ENCODE peak calls at places on chromosome 14, in ten cellular contexts. One of them, this sample, is unnamed. For H3K27me3, the result is how much of the 10 kb centered on the place peaks cover.

GRCh38 chr14:90897022-90897421 is 80.8 kb upstream of the TTC7B start:
- DNase-seq in K562: no peak
- DNase-seq in tibial nerve: no peak
- DNase-seq in sigmoid colon: no peak
- DNase-seq in upper lobe of left lung: no peak
- DNase-seq in ovary: no peak
- DNase-seq in heart left ventricle: no peak
- DNase-seq in uterus: no peak
- DNase-seq in IMR-90: no peak
- DNase-seq in stomach: no peak
- DNase-seq in this sample: no peak

GRCh38 chr14:81331229-81332026 is 68.7 kb downstream of the STON2 start:
- DNase-seq in tibial nerve: no peak
- DNase-seq in stomach: no peak
- DNase-seq in upper lobe of left lung: no peak
- DNase-seq in heart left ventricle: no peak
- DNase-seq in sigmoid colon: no peak
- DNase-seq in uterus: no peak
- DNase-seq in ovary: no peak
- DNase-seq in K562: no peak
- DNase-seq in IMR-90: no peak
- DNase-seq in this sample: no peak

GRCh38 chr14:67420102-67420739 is 8.3 kb upstream of the PLEK2 start:
- DNase-seq in uterus: no peak
- DNase-seq in K562: peak
- DNase-seq in ovary: no peak
- DNase-seq in heart left ventricle: no peak
- DNase-seq in sigmoid colon: peak
- DNase-seq in upper lobe of left lung: no peak
- DNase-seq in tibial nerve: no peak
- DNase-seq in IMR-90: no peak
- DNase-seq in stomach: no peak
- DNase-seq in this sample: no peak

GRCh38 chr14:47300801-47301200 is 374.6 kb downstream of the MDGA2 start:
- DNase-seq in K562: no peak
- DNase-seq in upper lobe of left lung: no peak
- DNase-seq in heart left ventricle: no peak
- DNase-seq in uterus: no peak
- DNase-seq in IMR-90: no peak
- DNase-seq in ovary: no peak
- DNase-seq in tibial nerve: no peak
- DNase-seq in sigmoid colon: no peak
- DNase-seq in stomach: no peak
- DNase-seq in this sample: no peak

GRCh38 chr14:99590746-99591555 is 13.1 kb downstream of the CCDC85C start:
- DNase-seq in K562: no peak
- DNase-seq in stomach: no peak
- DNase-seq in IMR-90: peak
- DNase-seq in uterus: peak
- DNase-seq in upper lobe of left lung: no peak
- DNase-seq in tibial nerve: no peak
- DNase-seq in sigmoid colon: peak
- DNase-seq in heart left ventricle: no peak
- DNase-seq in ovary: no peak
- DNase-seq in this sample: no peak

GRCh38 chr14:50943943-50944646 is at the start of gene PYGL:
- DNase-seq in uterus: peak
- DNase-seq in heart left ventricle: peak
- DNase-seq in stomach: peak
- DNase-seq in tibial nerve: peak
- DNase-seq in IMR-90: peak
- DNase-seq in upper lobe of left lung: peak
- DNase-seq in K562: peak
- DNase-seq in sigmoid colon: peak
- DNase-seq in ovary: peak
- DNase-seq in this sample: no peak

GRCh38 chr14:66495214-66496098 is 9.3 kb downstream of the CCDC196 start:
- DNase-seq in upper lobe of left lung: peak
- DNase-seq in uterus: peak
- DNase-seq in IMR-90: peak
- DNase-seq in sigmoid colon: peak
- DNase-seq in stomach: peak
- DNase-seq in heart left ventricle: peak
- DNase-seq in tibial nerve: no peak
- DNase-seq in K562: peak
- DNase-seq in ovary: peak
- DNase-seq in this sample: peak

GRCh38 chr14:45057881-45058364 is 26.0 kb upstream of the PRPF39 start:
- DNase-seq in uterus: no peak
- DNase-seq in stomach: no peak
- DNase-seq in IMR-90: no peak
- DNase-seq in ovary: no peak
- DNase-seq in K562: no peak
- DNase-seq in tibial nerve: no peak
- DNase-seq in heart left ventricle: no peak
- DNase-seq in upper lobe of left lung: no peak
- DNase-seq in sigmoid colon: no peak
- DNase-seq in this sample: no peak

GRCh38 chr14:29838752-29839151 is 88.9 kb downstream of the PRKD1 start:
- DNase-seq in K562: no peak
- DNase-seq in sigmoid colon: no peak
- DNase-seq in ovary: no peak
- DNase-seq in IMR-90: no peak
- DNase-seq in stomach: no peak
- DNase-seq in tibial nerve: no peak
- DNase-seq in upper lobe of left lung: no peak
- DNase-seq in uterus: no peak
- DNase-seq in heart left ventricle: no peak
- DNase-seq in this sample: no peak

GRCh38 chr14:29832042-29832441 is 95.6 kb downstream of the PRKD1 start:
- DNase-seq in stomach: no peak
- DNase-seq in K562: no peak
- DNase-seq in sigmoid colon: no peak
- DNase-seq in IMR-90: no peak
- DNase-seq in heart left ventricle: no peak
- DNase-seq in uterus: no peak
- DNase-seq in tibial nerve: no peak
- DNase-seq in upper lobe of left lung: no peak
- DNase-seq in ovary: no peak
- DNase-seq in this sample: no peak

GRCh38 chr14:29842228-29842627 is 85.4 kb downstream of the PRKD1 start:
- DNase-seq in IMR-90: no peak
- DNase-seq in sigmoid colon: no peak
- DNase-seq in upper lobe of left lung: no peak
- DNase-seq in K562: no peak
- DNase-seq in uterus: no peak
- DNase-seq in heart left ventricle: no peak
- DNase-seq in ovary: no peak
- DNase-seq in stomach: no peak
- DNase-seq in tibial nerve: no peak
- DNase-seq in this sample: no peak

DNA sequence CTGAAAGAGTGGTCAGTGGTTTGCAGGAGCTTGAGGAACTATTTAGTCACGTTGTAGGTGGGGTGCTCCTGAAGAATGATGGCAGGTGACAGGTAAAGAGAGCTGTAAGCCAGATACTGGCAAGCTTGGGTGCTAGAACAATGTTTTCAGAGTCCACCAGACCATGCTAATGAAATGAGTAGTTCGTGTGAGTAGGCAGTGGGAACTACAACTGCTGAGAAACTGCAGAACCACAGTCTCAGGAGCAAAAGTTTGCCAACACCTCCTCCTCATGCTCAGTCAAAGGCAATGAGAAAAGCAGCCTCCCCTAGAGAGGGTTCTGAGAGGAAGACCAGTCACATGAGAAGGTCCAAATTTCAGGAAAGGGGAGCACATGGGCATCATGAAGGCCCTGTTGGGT is 91.3 kb downstream of the PRKD1 start:
- DNase-seq in K562: no peak
- DNase-seq in upper lobe of left lung: no peak
- DNase-seq in ovary: no peak
- DNase-seq in IMR-90: no peak
- DNase-seq in uterus: no peak
- DNase-seq in stomach: no peak
- DNase-seq in heart left ventricle: no peak
- DNase-seq in sigmoid colon: no peak
- DNase-seq in tibial nerve: no peak
- DNase-seq in this sample: no peak
- TF ChIP-seq POLR2A in K562: no peak
- TF ChIP-seq POLR2A in upper lobe of left lung: no peak
- TF ChIP-seq POLR2A in ovary: no peak
- TF ChIP-seq POLR2A in IMR-90: no peak
- TF ChIP-seq POLR2A in uterus: no peak
- TF ChIP-seq POLR2A in stomach: no peak
- TF ChIP-seq POLR2A in heart left ventricle: no peak
- TF ChIP-seq POLR2A in sigmoid colon: no peak
- TF ChIP-seq POLR2A in tibial nerve: no peak
- TF ChIP-seq POLR2A in this sample: no peak

GRCh38 chr14:24337144-24337823 is 2.4 kb upstream of the ADCY4 start:
- DNase-seq in K562: no peak
- DNase-seq in tibial nerve: no peak
- DNase-seq in heart left ventricle: no peak
- DNase-seq in sigmoid colon: no peak
- DNase-seq in IMR-90: no peak
- DNase-seq in uterus: no peak
- DNase-seq in ovary: no peak
- DNase-seq in stomach: no peak
- DNase-seq in upper lobe of left lung: no peak
- DNase-seq in this sample: no peak

GRCh38 chr14:24337824-24338175 is 2.0 kb downstream of the RIPK3 start:
- DNase-seq in ovary: no peak
- DNase-seq in uterus: no peak
- DNase-seq in tibial nerve: no peak
- DNase-seq in upper lobe of left lung: no peak
- DNase-seq in IMR-90: no peak
- DNase-seq in K562: no peak
- DNase-seq in stomach: no peak
- DNase-seq in sigmoid colon: no peak
- DNase-seq in heart left ventricle: no peak
- DNase-seq in this sample: no peak

GRCh38 chr14:24339284-24340151 is at the start of gene RIPK3:
- DNase-seq in heart left ventricle: peak
- DNase-seq in ovary: no peak
- DNase-seq in K562: no peak
- DNase-seq in stomach: peak
- DNase-seq in sigmoid colon: no peak
- DNase-seq in uterus: no peak
- DNase-seq in tibial nerve: no peak
- DNase-seq in IMR-90: no peak
- DNase-seq in upper lobe of left lung: peak
- DNase-seq in this sample: no peak

GRCh38 chr14:24340606-24341005 is 815 bp upstream of the RIPK3 start:
- DNase-seq in upper lobe of left lung: no peak
- DNase-seq in sigmoid colon: no peak
- DNase-seq in heart left ventricle: no peak
- DNase-seq in ovary: no peak
- DNase-seq in tibial nerve: no peak
- DNase-seq in IMR-90: no peak
- DNase-seq in K562: no peak
- DNase-seq in uterus: no peak
- DNase-seq in stomach: no peak
- DNase-seq in this sample: no peak

GRCh38 chr14:24338843-24339242 is 948 bp downstream of the RIPK3 start:
- DNase-seq in sigmoid colon: no peak
- DNase-seq in stomach: no peak
- DNase-seq in tibial nerve: no peak
- DNase-seq in K562: no peak
- DNase-seq in IMR-90: no peak
- DNase-seq in upper lobe of left lung: no peak
- DNase-seq in ovary: no peak
- DNase-seq in heart left ventricle: no peak
- DNase-seq in uterus: no peak
- DNase-seq in this sample: no peak
- H3K27me3 ChIP-seq in sigmoid colon: under half
- H3K27me3 ChIP-seq in stomach: under half
- H3K27me3 ChIP-seq in tibial nerve: half or more
- H3K27me3 ChIP-seq in K562: under half
- H3K27me3 ChIP-seq in IMR-90: half or more
- H3K27me3 ChIP-seq in upper lobe of left lung: under half
- H3K27me3 ChIP-seq in ovary: under half
- H3K27me3 ChIP-seq in heart left ventricle: under half
- H3K27me3 ChIP-seq in uterus: under half
- H3K27me3 ChIP-seq in this sample: under half

GRCh38 chr14:64704145-64704742 is at the start of gene PLEKHG3:
- DNase-seq in IMR-90: peak
- DNase-seq in tibial nerve: no peak
- DNase-seq in K562: peak
- DNase-seq in ovary: peak
- DNase-seq in sigmoid colon: peak
- DNase-seq in stomach: peak
- DNase-seq in uterus: peak
- DNase-seq in upper lobe of left lung: peak
- DNase-seq in heart left ventricle: peak
- DNase-seq in this sample: peak
- TF ChIP-seq POLR2A in IMR-90: no peak
- TF ChIP-seq POLR2A in tibial nerve: peak
- TF ChIP-seq POLR2A in K562: no peak
- TF ChIP-seq POLR2A in ovary: peak
- TF ChIP-seq POLR2A in sigmoid colon: peak
- TF ChIP-seq POLR2A in stomach: no peak
- TF ChIP-seq POLR2A in uterus: peak
- TF ChIP-seq POLR2A in upper lobe of left lung: no peak
- TF ChIP-seq POLR2A in heart left ventricle: no peak
- TF ChIP-seq POLR2A in this sample: peak

GRCh38 chr14:60508363-60508706 is 611 bp upstream of the SIX6 start:
- DNase-seq in K562: no peak
- DNase-seq in heart left ventricle: no peak
- DNase-seq in stomach: no peak
- DNase-seq in uterus: no peak
- DNase-seq in upper lobe of left lung: no peak
- DNase-seq in sigmoid colon: no peak
- DNase-seq in IMR-90: no peak
- DNase-seq in ovary: no peak
- DNase-seq in tibial nerve: no peak
- DNase-seq in this sample: no peak
- H3K27me3 ChIP-seq in K562: under half
- H3K27me3 ChIP-seq in heart left ventricle: half or more
- H3K27me3 ChIP-seq in stomach: half or more
- H3K27me3 ChIP-seq in uterus: under half
- H3K27me3 ChIP-seq in upper lobe of left lung: half or more
- H3K27me3 ChIP-seq in sigmoid colon: half or more
- H3K27me3 ChIP-seq in IMR-90: half or more
- H3K27me3 ChIP-seq in ovary: under half
- H3K27me3 ChIP-seq in tibial nerve: half or more
- H3K27me3 ChIP-seq in this sample: half or more